ENCODE peak calls at places on chromosomes 7 and 10, in six cellular contexts. F is heart right ventricle; E is lung; M is left ventricle myocardium inferior; D is CD8-positive, alpha-beta T cell; N is psoas muscle. G is an unnamed sample.

GRCh38 chr7:7100432-7100849 is 81.9 kb upstream of the C1GALT1 start:
- DNase-seq in F (no peak), E (no peak), M (no peak), D (no peak), N (no peak), G (no peak)

GRCh38 chr7:1889091-1889490 is 219.0 kb downstream of the ELFN1 start:
- DNase-seq in F (no peak), E (no peak), M (no peak), D (no peak), N (no peak), G (no peak)

GRCh38 chr10:110529596-110530011 is 31.9 kb downstream of the DUSP5 start:
- DNase-seq in F (no peak), E (peak), M (no peak), D (peak), N (no peak), G (no peak)

GRCh38 chr10:131750973-131751826 is 149.6 kb upstream of the PPP2R2D start:
- DNase-seq in F (no peak), E (no peak), M (no peak), D (no peak), N (no peak), G (no peak)

GRCh38 chr7:100247152-100247757 is 27.5 kb downstream of the PVRIG start:
- DNase-seq in F (no peak), E (peak), M (no peak), D (no peak), N (peak), G (peak)

GRCh38 chr7:28102778-28103177 is 77.8 kb downstream of the JAZF1 start:
- DNase-seq in F (no peak), E (peak), M (no peak), D (no peak), N (peak), G (no peak)

GRCh38 chr10:22676435-22676834 is 37.9 kb downstream of the PIP4K2A start:
- DNase-seq in F (no peak), E (no peak), M (no peak), D (no peak), N (no peak), G (no peak)

GRCh38 chr7:8620169-8620568 is 186.8 kb downstream of the NXPH1 start:
- DNase-seq in F (no peak), E (no peak), M (no peak), D (no peak), N (no peak), G (no peak)

GRCh38 chr7:86814980-86815379 is 171.3 kb downstream of the GRM3 start:
- DNase-seq in F (no peak), E (no peak), M (no peak), D (no peak), N (no peak), G (no peak)

GRCh38 chr7:34727464-34727995 is 69.5 kb downstream of the NPSR1 start:
- DNase-seq in F (no peak), E (no peak), M (no peak), D (no peak), N (no peak), G (no peak)

GRCh38 chr7:100485514-100485913 is 1.8 kb downstream of the NYAP1 start:
- DNase-seq in F (no peak), E (no peak), M (no peak), D (no peak), N (no peak), G (no peak)

GRCh38 chr10:14696763-14697321 is 77.9 kb downstream of the FAM107B start:
- DNase-seq in F (no peak), E (no peak), M (no peak), D (no peak), N (no peak), G (no peak)

GRCh38 chr10:18294633-18295032 is 154.4 kb downstream of the CACNB2 start:
- DNase-seq in F (no peak), E (no peak), M (no peak), D (no peak), N (no peak), G (no peak)

GRCh38 chr7:117132385-117133120 is 179.3 kb downstream of the ST7 start:
- DNase-seq in F (no peak), E (no peak), M (no peak), D (no peak), N (no peak), G (no peak)

GRCh38 chr10:43128958-43129706 is 9.1 kb upstream of the CSGALNACT2 start:
- DNase-seq in F (no peak), E (peak), M (no peak), D (peak), N (no peak), G (peak)

GRCh38 chr10:131173484-131174210 is 137.9 kb downstream of the TCERG1L start:
- DNase-seq in F (no peak), E (no peak), M (no peak), D (no peak), N (no peak), G (no peak)

GRCh38 chr10:8975535-8975934 is 921.0 kb downstream of the GATA3 start:
- DNase-seq in F (no peak), E (no peak), M (no peak), D (no peak), N (no peak), G (no peak)

GRCh38 chr7:65750511-65751344 is 122.1 kb upstream of the VKORC1L1 start:
- DNase-seq in F (peak), E (peak), M (peak), D (peak), N (peak), G (peak)

GRCh38 chr7:142263598-142264380 is 5.9 kb upstream of the PRSS58 start:
- DNase-seq in F (no peak), E (no peak), M (no peak), D (no peak), N (no peak), G (no peak)

GRCh38 chr10:74640134-74640533 is 186.3 kb upstream of the KAT6B start:
- DNase-seq in F (no peak), E (no peak), M (no peak), D (no peak), N (no peak), G (no peak)

GRCh38 chr7:50727072-50727471 is 55.6 kb downstream of the GRB10 start:
- DNase-seq in F (no peak), E (no peak), M (no peak), D (no peak), N (no peak), G (no peak)

GRCh38 chr7:49643321-49643720 is 130.1 kb upstream of the VWC2 start:
- DNase-seq in F (peak), E (no peak), M (peak), D (no peak), N (no peak), G (peak)

GRCh38 chr10:31929986-31930675 is 1.5 kb upstream of the ARHGAP12 start:
- DNase-seq in F (no peak), E (no peak), M (no peak), D (peak), N (no peak), G (no peak)

GRCh38 chr7:2937701-2938513 is 93.8 kb upstream of the GNA12 start:
- DNase-seq in F (no peak), E (no peak), M (no peak), D (no peak), N (no peak), G (no peak)

GRCh38 chr10:28305551-28305950 is 2.7 kb upstream of the MPP7 start:
- DNase-seq in F (no peak), E (no peak), M (no peak), D (no peak), N (no peak), G (no peak)

GRCh38 chr7:117149692-117150091 is 173.2 kb downstream of the WNT2 start:
- DNase-seq in F (no peak), E (no peak), M (no peak), D (no peak), N (no peak), G (no peak)

GRCh38 chr10:110483633-110484032 is 14.1 kb upstream of the DUSP5 start:
- DNase-seq in F (no peak), E (no peak), M (no peak), D (no peak), N (no peak), G (no peak)

GRCh38 chr7:29765392-29765979 is 40.8 kb upstream of the WIPF3 start:
- DNase-seq in F (no peak), E (no peak), M (no peak), D (no peak), N (no peak), G (no peak)

GRCh38 chr10:78433063-78433717 is 399.5 kb downstream of the RPS24 start:
- DNase-seq in F (no peak), E (no peak), M (peak), D (no peak), N (peak), G (no peak)

GRCh38 chr7:17613338-17614041 is 315.0 kb downstream of the AHR start:
- DNase-seq in F (no peak), E (no peak), M (no peak), D (no peak), N (no peak), G (no peak)

GRCh38 chr7:31271641-31272405 is 68.7 kb downstream of the NEUROD6 start:
- DNase-seq in F (no peak), E (no peak), M (no peak), D (no peak), N (no peak), G (no peak)

GRCh38 chr10:27865221-27865635 is 119.6 kb upstream of the MKX start:
- DNase-seq in F (no peak), E (no peak), M (no peak), D (no peak), N (no peak), G (no peak)

GRCh38 chr7:73716318-73716890 is 3.1 kb downstream of the STX1A start:
- DNase-seq in F (no peak), E (no peak), M (no peak), D (no peak), N (no peak), G (no peak)

GRCh38 chr10:128369101-128369650 is 243.0 kb upstream of the MKI67 start:
- DNase-seq in F (no peak), E (no peak), M (no peak), D (no peak), N (no peak), G (no peak)

GRCh38 chr7:150759479-150759878 is 22.3 kb downstream of the GIMAP5 start:
- DNase-seq in F (no peak), E (no peak), M (no peak), D (no peak), N (no peak), G (no peak)

GRCh38 chr10:89745903-89746302 is 44.5 kb downstream of the KIF20B start:
- DNase-seq in F (no peak), E (no peak), M (no peak), D (no peak), N (no peak), G (no peak)

GRCh38 chr7:117322741-117323584 is at the start of gene WNT2:
- DNase-seq in F (no peak), E (no peak), M (no peak), D (no peak), N (no peak), G (no peak)

GRCh38 chr10:339038-339391 is 203.8 kb downstream of the ZMYND11 start:
- DNase-seq in F (no peak), E (no peak), M (no peak), D (no peak), N (no peak), G (no peak)

DNA sequence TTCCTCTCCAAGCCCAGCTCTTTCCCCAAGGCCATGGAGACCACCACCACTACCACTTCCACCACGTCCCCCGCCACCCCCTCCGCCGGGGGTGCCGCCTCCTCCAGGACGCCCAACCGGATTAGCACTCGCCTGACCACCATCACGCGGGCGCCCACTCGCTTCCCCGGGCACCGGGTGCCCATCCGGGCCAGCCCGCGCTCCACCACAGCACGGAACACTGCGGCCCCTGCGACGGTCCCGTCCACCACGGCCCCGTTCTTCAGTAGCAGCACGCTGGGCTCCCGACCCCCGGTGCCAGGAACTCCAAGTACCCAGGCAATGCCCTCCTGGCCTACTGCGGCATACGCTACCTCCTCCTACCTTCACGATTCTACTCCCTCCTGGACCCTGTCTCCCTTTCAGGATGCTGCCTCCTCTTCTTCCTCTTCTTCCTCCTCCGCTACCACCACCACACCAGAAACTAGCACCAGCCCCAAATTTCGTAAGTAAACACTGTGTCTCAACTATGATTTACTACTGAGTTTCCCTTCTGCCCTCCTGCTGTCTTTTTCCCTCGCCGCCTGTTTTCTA is 772 bp downstream of the NRG3 start:
- DNase-seq in F (no peak), E (no peak), M (no peak), D (no peak), N (no peak), G (no peak)
- H3K4me3 ChIP-seq in F (peak), E (peak), M (peak), D (peak), N (no peak), G (no peak)

GRCh38 chr7:41886906-41887311 is 184.0 kb upstream of the INHBA start:
- DNase-seq in F (peak), E (peak), M (peak), D (no peak), N (peak), G (no peak)
- TF ChIP-seq CTCF in F (no peak), E (no peak), M (no peak), D (no peak), N (no peak), G (no peak)

DNA sequence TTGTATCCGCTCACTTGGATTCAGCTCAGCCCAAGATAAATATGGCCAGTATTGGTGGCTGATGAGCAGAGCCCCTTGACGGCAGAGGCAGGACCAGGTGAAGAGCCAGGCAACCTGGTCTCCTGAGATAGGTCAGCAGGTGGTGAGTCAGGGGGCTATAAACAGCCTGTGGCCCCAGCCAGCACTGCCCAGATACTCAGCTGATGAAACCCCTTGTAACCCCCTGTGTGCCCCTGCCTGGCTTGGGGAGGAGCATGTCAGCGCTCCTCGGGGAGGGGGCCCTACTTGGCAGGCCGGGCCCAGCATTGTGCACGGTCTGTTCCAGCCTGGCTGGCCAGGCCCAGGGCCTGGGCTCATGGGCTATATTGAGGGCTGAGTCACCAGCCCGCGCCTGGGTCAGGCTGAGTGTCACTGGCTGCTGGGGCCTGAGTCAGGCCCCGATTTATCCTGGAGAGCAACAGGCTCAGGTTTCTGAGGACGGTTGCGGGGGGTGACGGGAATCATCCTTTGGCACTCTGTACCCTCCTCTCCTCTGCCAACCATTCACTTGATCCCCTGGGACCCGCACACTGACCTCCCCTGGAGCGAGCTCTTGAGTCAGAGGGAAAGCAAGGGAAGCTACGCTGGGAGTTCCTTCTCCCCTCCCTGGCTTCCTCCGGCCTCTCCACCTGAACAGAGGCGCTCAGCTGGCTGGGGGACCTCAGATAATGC is 2.8 kb upstream of the FLNC start:
- DNase-seq in F (peak), E (no peak), M (peak), D (no peak), N (peak), G (no peak)
- H3K4me3 ChIP-seq in F (peak), E (no peak), M (peak), D (no peak), N (peak), G (no peak)

GRCh38 chr7:146175716-146176115 is 59.1 kb downstream of the CNTNAP2 start:
- DNase-seq in F (no peak), E (no peak), M (no peak), D (no peak), N (no peak), G (no peak)
- TF ChIP-seq CTCF in F (no peak), E (no peak), M (no peak), D (no peak), N (no peak), G (no peak)

DNA sequence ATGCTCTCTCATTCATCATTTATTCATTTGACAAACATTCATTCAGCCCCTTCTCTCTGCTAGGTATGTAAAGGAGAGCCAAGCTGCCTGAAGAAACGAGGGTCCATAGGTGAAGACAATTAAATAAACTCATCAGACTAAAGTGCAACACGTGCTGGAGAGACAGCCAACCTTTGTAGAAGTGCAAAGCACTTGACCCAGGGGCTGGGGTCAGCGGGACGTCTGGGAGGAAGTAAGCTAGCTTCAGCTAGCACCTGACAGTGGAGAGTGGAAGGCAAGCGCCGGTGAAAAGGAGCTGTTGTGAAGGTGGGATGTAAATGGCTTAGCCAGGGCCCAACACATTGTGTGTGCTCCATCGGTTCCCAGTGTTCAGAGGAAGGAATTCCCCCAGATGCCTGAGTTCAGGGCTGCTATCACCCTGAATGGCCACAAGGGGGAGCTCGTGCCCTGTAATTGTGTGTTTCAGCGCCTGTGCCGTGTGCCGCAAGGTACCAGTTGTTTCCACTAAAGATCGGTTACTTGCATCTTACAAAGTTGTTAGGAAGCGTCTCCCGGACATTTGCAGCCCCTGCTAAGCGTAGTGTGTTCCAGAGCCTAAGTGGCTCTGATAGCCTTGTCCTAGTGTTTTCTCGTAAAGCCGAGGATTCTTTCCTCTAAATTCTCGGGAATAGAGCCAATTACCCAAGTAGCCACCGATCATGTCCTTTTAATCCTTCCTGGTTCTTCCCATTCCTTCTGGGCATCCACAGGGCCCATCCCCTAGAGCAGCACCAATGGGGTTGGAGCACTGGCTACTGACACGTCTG is 30.6 kb downstream of the TLX1 start:
- DNase-seq in F (peak), E (peak), M (peak), D (peak), N (peak), G (peak)
- H3K4me3 ChIP-seq in F (peak), E (no peak), M (peak), D (no peak), N (peak), G (no peak)

GRCh38 chr7:40833541-40834234 is 698.9 kb downstream of the SUGCT start:
- DNase-seq in F (no peak), E (no peak), M (no peak), D (no peak), N (no peak), G (no peak)
- TF ChIP-seq CTCF in F (no peak), E (no peak), M (no peak), D (no peak), N (no peak), G (no peak)

GRCh38 chr7:106424476-106425016 is 139.8 kb upstream of the NAMPT start:
- DNase-seq in F (no peak), E (no peak), M (no peak), D (no peak), N (no peak), G (no peak)
- H3K4me3 ChIP-seq in F (no peak), E (no peak), M (no peak), D (no peak), N (no peak), G (no peak)

GRCh38 chr10:102111276-102111675 is 8.9 kb downstream of the LDB1 start:
- DNase-seq in F (no peak), E (no peak), M (no peak), D (no peak), N (no peak), G (no peak)

GRCh38 chr10:102113956-102114857 is 6.0 kb downstream of the LDB1 start:
- DNase-seq in F (peak), E (no peak), M (peak), D (peak), N (peak), G (no peak)

GRCh38 chr10:102114861-102115618 is 5.1 kb downstream of the LDB1 start:
- DNase-seq in F (peak), E (peak), M (peak), D (peak), N (peak), G (peak)

GRCh38 chr10:102113261-102113955 is 6.8 kb downstream of the LDB1 start:
- DNase-seq in F (no peak), E (no peak), M (no peak), D (peak), N (no peak), G (no peak)

DNA sequence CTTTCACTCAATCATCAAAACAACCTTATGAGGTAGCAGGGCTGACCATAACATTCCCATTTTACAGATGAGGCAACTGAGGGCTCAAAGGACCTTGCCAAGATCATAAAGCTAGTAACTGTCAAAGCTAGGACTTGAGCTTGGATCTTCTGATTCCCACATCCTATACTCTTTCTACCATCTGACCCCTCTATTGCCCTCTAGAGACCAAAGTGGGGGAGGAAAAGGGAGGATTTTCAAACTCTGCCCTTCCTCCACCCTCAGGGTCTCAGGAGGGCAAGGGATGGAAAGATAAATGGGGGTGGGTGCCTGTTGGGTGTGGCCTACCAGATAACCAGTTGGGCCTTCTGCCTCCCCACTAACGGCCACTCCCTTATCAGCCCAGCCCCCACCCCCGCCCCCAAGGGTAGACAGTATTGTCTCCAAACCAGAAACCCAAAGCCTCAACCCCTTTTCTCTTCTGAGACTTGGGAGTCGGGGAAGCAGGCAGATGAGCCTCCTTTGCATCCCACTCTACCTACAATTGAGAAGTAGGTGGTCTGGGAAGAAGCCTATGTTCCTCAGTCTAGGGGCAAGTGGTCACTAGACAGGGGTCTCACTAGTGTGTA is 7.9 kb downstream of the LDB1 start:
- DNase-seq in F (no peak), E (no peak), M (no peak), D (no peak), N (no peak), G (no peak)
- TF ChIP-seq CTCF in F (peak), E (no peak), M (no peak), D (no peak), N (no peak), G (no peak)

G was measured in body of pancreas.